ENCODE peak calls at places on chromosome 13, in seven cellular contexts. G is suprapubic skin, M is GM12892, U is esophagus muscularis mucosa, S is HCT116, N is H54, R is testis. P is an unnamed sample.

GRCh38 chr13:106151056-106151699 is 384.3 kb downstream of the EFNB2 start:
- DNase-seq in M (no peak), U (no peak), N (peak), G (no peak), R (no peak), S (peak), P (no peak)

GRCh38 chr13:27131202-27131623 is 40.4 kb downstream of the USP12 start:
- DNase-seq in G (no peak), S (peak), U (no peak), M (peak), R (no peak), N (no peak), P (peak)

GRCh38 chr13:24263652-24264051 is 45.7 kb upstream of the C1QTNF9 start:
- DNase-seq in G (no peak), R (no peak), M (no peak), S (no peak), N (no peak), U (no peak), P (no peak)

GRCh38 chr13:95153647-95154405 is 147.4 kb downstream of the ABCC4 start:
- DNase-seq in S (no peak), U (no peak), R (no peak), G (no peak), M (no peak), N (no peak), P (no peak)

GRCh38 chr13:34201050-34201913 is 383.3 kb downstream of the RFC3 start:
- DNase-seq in M (no peak), N (no peak), G (no peak), U (no peak), S (no peak), R (no peak), P (no peak)

GRCh38 chr13:23681253-23681652 is 111.0 kb downstream of the TNFRSF19 start:
- DNase-seq in G (no peak), R (no peak), U (no peak), M (no peak), N (no peak), S (no peak), P (no peak)

GRCh38 chr13:77429320-77430142 is 102.6 kb upstream of the MYCBP2 start:
- DNase-seq in N (no peak), R (no peak), U (no peak), G (no peak), M (no peak), S (no peak), P (no peak)

GRCh38 chr13:35512271-35512920 is 35.9 kb upstream of the MAB21L1 start:
- DNase-seq in N (peak), G (no peak), U (no peak), R (peak), S (no peak), M (no peak), P (no peak)

GRCh38 chr13:110758195-110758594 is 44.7 kb downstream of the ING1 start:
- DNase-seq in N (no peak), U (no peak), S (no peak), R (no peak), M (no peak), G (no peak), P (no peak)

GRCh38 chr13:110306960-110307696 is at the start of the genes COL4A1 and COL4A2:
- DNase-seq in N (peak), G (peak), S (no peak), U (no peak), M (no peak), R (peak), P (peak)

GRCh38 chr13:90947976-90948375 is 399.5 kb upstream of the MIR17HG start:
- DNase-seq in R (no peak), M (no peak), S (no peak), N (no peak), G (no peak), U (no peak), P (no peak)

GRCh38 chr13:33466262-33466661 is 180.7 kb upstream of the STARD13 start:
- DNase-seq in U (no peak), S (no peak), M (no peak), N (no peak), R (no peak), G (no peak), P (no peak)

GRCh38 chr13:25172303-25172630 is 179 bp upstream of the AMER2 start:
- DNase-seq in U (peak), N (no peak), S (no peak), M (no peak), R (no peak), G (no peak), P (no peak)

GRCh38 chr13:36453518-36453917 is 21.2 kb downstream of the CCNA1 start:
- DNase-seq in N (no peak), G (no peak), S (no peak), U (no peak), M (no peak), R (no peak), P (no peak)

GRCh38 chr13:37187110-37187509 is 81.6 kb upstream of the CSNK1A1L start:
- DNase-seq in S (no peak), R (no peak), G (no peak), M (no peak), U (no peak), N (no peak), P (no peak)

GRCh38 chr13:41914552-41914951 is 46.4 kb downstream of the VWA8 start:
- DNase-seq in S (no peak), R (no peak), N (no peak), U (no peak), G (no peak), M (no peak), P (no peak)

GRCh38 chr13:94154362-94154761 is 325.1 kb downstream of the DCT start:
- DNase-seq in S (no peak), U (no peak), R (peak), M (no peak), G (no peak), N (peak), P (peak)

GRCh38 chr13:61413572-61413971 is 2.1 kb downstream of the PCDH20 start:
- DNase-seq in G (no peak), N (no peak), R (no peak), S (no peak), U (no peak), M (no peak), P (no peak)

GRCh38 chr13:24842533-24843278 is 78.7 kb downstream of the RNF17 start:
- DNase-seq in G (no peak), S (no peak), U (no peak), N (no peak), M (no peak), R (no peak), P (no peak)

GRCh38 chr13:51260154-51260553 is 38.0 kb downstream of the FAM124A start:
- DNase-seq in U (no peak), N (no peak), S (no peak), G (no peak), R (no peak), M (no peak), P (no peak)

GRCh38 chr13:35838356-35838755 is 292.8 kb downstream of the DCLK1 start:
- DNase-seq in N (peak), S (peak), R (no peak), M (no peak), G (no peak), U (no peak), P (no peak)

GRCh38 chr13:111382877-111383276 is 62.4 kb downstream of the TEX29 start:
- DNase-seq in U (no peak), G (no peak), R (no peak), S (no peak), N (no peak), M (no peak), P (no peak)

GRCh38 chr13:106276876-106277275 is 258.6 kb downstream of the EFNB2 start:
- DNase-seq in U (no peak), G (no peak), M (no peak), S (no peak), R (no peak), N (no peak), P (no peak)

GRCh38 chr13:32663660-32664059 is 77.4 kb downstream of the PDS5B start:
- DNase-seq in U (no peak), S (no peak), G (no peak), R (no peak), N (no peak), M (no peak), P (no peak)

GRCh38 chr13:53782400-53783030 is 753.9 kb downstream of the OLFM4 start:
- DNase-seq in N (peak), S (no peak), G (no peak), U (no peak), M (no peak), R (peak), P (no peak)

GRCh38 chr13:51675385-51675784 is 91.1 kb downstream of the WDFY2 start:
- DNase-seq in G (no peak), U (no peak), S (no peak), M (no peak), N (no peak), R (no peak), P (no peak)

GRCh38 chr13:77305276-77305675 is 21.6 kb downstream of the MYCBP2 start:
- DNase-seq in R (no peak), M (no peak), G (no peak), N (no peak), U (no peak), S (no peak), P (no peak)

GRCh38 chr13:50989476-50989875 is 79.9 kb downstream of the RNASEH2B start:
- DNase-seq in N (no peak), G (no peak), M (no peak), R (peak), S (no peak), U (no peak), P (no peak)

GRCh38 chr13:28819748-28820098 is 416 bp upstream of the MTUS2 start:
- DNase-seq in G (no peak), N (no peak), M (peak), R (peak), S (no peak), U (no peak), P (no peak)

GRCh38 chr13:23618341-23618740 is 48.1 kb downstream of the TNFRSF19 start:
- DNase-seq in R (no peak), U (no peak), G (no peak), M (no peak), S (no peak), N (peak), P (no peak)

GRCh38 chr13:94110011-94110410 is 369.5 kb downstream of the DCT start:
- DNase-seq in S (no peak), N (no peak), U (no peak), R (no peak), M (no peak), G (no peak), P (no peak)

GRCh38 chr13:76293751-76294150 is 592.5 kb downstream of the KCTD12 start:
- DNase-seq in M (no peak), R (no peak), G (no peak), S (no peak), N (no peak), U (no peak), P (no peak)

GRCh38 chr13:37046062-37046461 is 13.4 kb downstream of the SUPT20H start:
- DNase-seq in G (no peak), M (no peak), N (no peak), U (no peak), S (no peak), R (no peak), P (no peak)

GRCh38 chr13:22040810-22041364 is 370.0 kb downstream of the FGF9 start:
- DNase-seq in U (peak), M (no peak), S (no peak), G (no peak), R (peak), N (no peak), P (no peak)

GRCh38 chr13:109821038-109821545 is 34.7 kb upstream of the IRS2 start:
- DNase-seq in N (no peak), G (no peak), S (no peak), R (no peak), U (peak), M (no peak), P (no peak)

GRCh38 chr13:98576215-98576945 is 527 bp downstream of the STK24 start:
- DNase-seq in G (peak), R (peak), S (no peak), U (no peak), N (no peak), M (no peak), P (peak)
- TF ChIP-seq POLR2A in G (no peak), R (no peak), S (no peak), U (no peak), N (no peak), M (no peak), P (no peak)

GRCh38 chr13:113881614-113882265 is 17.9 kb upstream of the GAS6 start:
- DNase-seq in M (no peak), G (peak), S (no peak), R (no peak), U (peak), N (no peak), P (no peak)
- TF ChIP-seq POLR2A in M (no peak), G (no peak), S (no peak), R (no peak), U (no peak), N (no peak), P (no peak)

GRCh38 chr13:44576396-44577235 is 486 bp upstream of the TSC22D1 start:
- DNase-seq in S (no peak), R (no peak), U (no peak), M (peak), G (no peak), N (no peak), P (no peak)

GRCh38 chr13:44575741-44576395 is at the start of gene TSC22D1:
- DNase-seq in U (no peak), N (no peak), M (peak), G (no peak), S (no peak), R (peak), P (no peak)

GRCh38 chr13:44575035-44575434 is 1.1 kb downstream of the TSC22D1 start:
- DNase-seq in N (no peak), S (no peak), R (no peak), U (no peak), M (no peak), G (no peak), P (no peak)

GRCh38 chr13:44578064-44578394 is 1.9 kb upstream of the TSC22D1 start:
- DNase-seq in U (no peak), R (no peak), G (no peak), N (no peak), M (no peak), S (no peak), P (no peak)

GRCh38 chr13:44577236-44578063 is 1.3 kb upstream of the TSC22D1 start:
- DNase-seq in G (peak), R (peak), M (peak), N (peak), U (peak), S (peak), P (peak)
- TF ChIP-seq POLR2A in G (peak), R (peak), M (no peak), N (no peak), U (no peak), S (no peak), P (peak)

DNA sequence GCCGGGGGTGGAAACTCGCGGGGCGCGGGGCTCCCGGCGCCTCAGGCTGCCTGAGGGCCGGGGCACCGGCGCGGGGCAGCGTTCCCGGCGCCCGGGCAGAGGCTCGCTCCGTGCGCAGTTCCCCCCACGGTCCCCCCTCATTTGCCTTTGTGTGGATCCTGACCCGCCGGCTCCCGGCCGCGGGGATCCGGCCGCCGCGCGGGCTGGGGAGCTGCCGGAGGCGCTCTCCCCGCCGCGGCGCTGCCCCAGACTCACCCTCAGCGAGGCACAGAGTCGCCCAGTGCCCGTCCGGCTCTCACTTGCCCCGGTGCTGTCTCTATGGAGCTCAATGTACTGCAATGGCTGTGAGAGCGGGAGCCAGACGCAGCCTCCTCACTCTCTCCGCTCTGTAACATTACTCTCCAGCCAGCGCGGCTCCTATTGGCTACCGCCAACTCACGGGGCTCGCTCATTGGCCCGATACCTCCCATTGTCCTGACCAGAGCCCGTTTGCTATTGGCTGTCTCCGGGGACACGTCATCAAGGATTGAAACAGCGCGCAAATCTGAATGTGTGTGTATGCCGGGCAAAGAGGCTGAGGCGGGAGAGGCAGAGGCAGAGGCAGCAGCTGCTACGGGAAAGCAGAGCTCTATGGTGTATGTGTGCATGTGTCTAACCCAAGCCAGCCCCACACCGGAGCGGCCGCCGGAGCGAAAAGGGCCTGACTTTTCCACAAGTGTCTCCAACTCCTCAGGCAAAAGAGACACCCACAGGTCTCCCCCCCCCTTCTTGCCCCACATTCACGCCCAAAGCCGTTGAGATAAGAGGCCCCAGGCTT is at the start of gene HMGB1:
- DNase-seq in N (peak), S (peak), G (peak), U (peak), M (peak), R (peak), P (peak)
- TF ChIP-seq POLR2A in N (peak), S (peak), G (peak), U (peak), M (peak), R (peak), P (peak)

GRCh38 chr13:20573636-20574035 is 6.7 kb downstream of the IFT88 start:
- DNase-seq in U (no peak), S (no peak), R (no peak), N (no peak), M (no peak), G (no peak), P (no peak)
- TF ChIP-seq POLR2A in U (no peak), S (no peak), R (no peak), N (no peak), M (no peak), G (no peak), P (no peak)